ENCODE peak calls at places on chromosomes 11 and 22, in six cellular contexts. Z is GM23248, A is aorta, V is IMR-90, B is left ventricle myocardium inferior, H is right lobe of liver. D is an unnamed sample.

GRCh38 chr11:110728476-110728875 is 16.2 kb upstream of the ARHGAP20 start:
- DNase-seq in Z (peak; percentile 65), A (no peak), V (no peak), B (no peak), H (no peak), D (no peak)

GRCh38 chr22:22836635-22837034 is 51.0 kb upstream of the IGLL5 start:
- DNase-seq in Z (peak; percentile 19), A (no peak), V (no peak), B (no peak), H (no peak), D (no peak)

GRCh38 chr11:116110802-116111201 is 606.6 kb upstream of the CADM1 start:
- DNase-seq in Z (no peak), A (no peak), V (no peak), B (no peak), H (no peak), D (no peak)

GRCh38 chr11:98531576-98531975 is 489.2 kb upstream of the CNTN5 start:
- DNase-seq in Z (no peak), A (no peak), V (no peak), B (no peak), H (no peak), D (no peak)

GRCh38 chr22:37309221-37310074 is 27.1 kb downstream of the CYTH4 start:
- DNase-seq in Z (no peak), A (no peak), V (no peak), B (no peak), H (no peak), D (peak; percentile 67)

GRCh38 chr11:68798221-68798813 is 43.4 kb downstream of the CPT1A start:
- DNase-seq in Z (peak; percentile 32), A (no peak), V (no peak), B (no peak), H (peak; percentile 34), D (peak; percentile 26)

GRCh38 chr22:25542720-25543402 is 21.6 kb upstream of the GRK3 start:
- DNase-seq in Z (no peak), A (no peak), V (no peak), B (no peak), H (no peak), D (no peak)

GRCh38 chr11:66609951-66610617 is 6.3 kb upstream of the RBM14 start:
- DNase-seq in Z (no peak), A (no peak), V (no peak), B (no peak), H (no peak), D (no peak)

GRCh38 chr11:117091753-117092477 is 6.3 kb downstream of the SIK3 start:
- DNase-seq in Z (no peak), A (no peak), V (no peak), B (no peak), H (no peak), D (no peak)

GRCh38 chr22:32378703-32379272 is 21.1 kb downstream of the RFPL3 start:
- DNase-seq in Z (peak; percentile 35), A (no peak), V (peak; percentile 18), B (no peak), H (no peak), D (no peak)

GRCh38 chr22:18076060-18076497 is 1.7 kb upstream of the PEX26 start:
- DNase-seq in Z (peak; percentile 92), A (peak; percentile 67), V (peak; percentile 91), B (no peak), H (peak; percentile 62), D (peak; percentile 70)

GRCh38 chr11:8577791-8578581 is 16.0 kb downstream of the STK33 start:
- DNase-seq in Z (peak; percentile 56), A (no peak), V (peak; percentile 43), B (no peak), H (no peak), D (no peak)

GRCh38 chr11:13380731-13381130 is 82.3 kb downstream of the BTBD10 start:
- DNase-seq in Z (no peak), A (no peak), V (no peak), B (no peak), H (no peak), D (no peak)

GRCh38 chr22:37848587-37849088 is 581 bp upstream of the EIF3L start:
- DNase-seq in Z (peak; percentile 76), A (no peak), V (peak; percentile 16), B (no peak), H (no peak), D (no peak)

GRCh38 chr11:9752091-9752490 is 88.2 kb downstream of the SWAP70 start:
- DNase-seq in Z (peak; percentile 27), A (no peak), V (peak; percentile 48), B (peak; percentile 51), H (no peak), D (no peak)
- H3K4me1 ChIP-seq in Z (peaks cover 45% of the 10 kb centered on the region), A (no peaks in the 10 kb centered on the region), V (peaks cover 28% of the 10 kb centered on the region), B (peaks cover 61% of the 10 kb centered on the region), H (no peaks in the 10 kb centered on the region), D (no peaks in the 10 kb centered on the region)

DNA sequence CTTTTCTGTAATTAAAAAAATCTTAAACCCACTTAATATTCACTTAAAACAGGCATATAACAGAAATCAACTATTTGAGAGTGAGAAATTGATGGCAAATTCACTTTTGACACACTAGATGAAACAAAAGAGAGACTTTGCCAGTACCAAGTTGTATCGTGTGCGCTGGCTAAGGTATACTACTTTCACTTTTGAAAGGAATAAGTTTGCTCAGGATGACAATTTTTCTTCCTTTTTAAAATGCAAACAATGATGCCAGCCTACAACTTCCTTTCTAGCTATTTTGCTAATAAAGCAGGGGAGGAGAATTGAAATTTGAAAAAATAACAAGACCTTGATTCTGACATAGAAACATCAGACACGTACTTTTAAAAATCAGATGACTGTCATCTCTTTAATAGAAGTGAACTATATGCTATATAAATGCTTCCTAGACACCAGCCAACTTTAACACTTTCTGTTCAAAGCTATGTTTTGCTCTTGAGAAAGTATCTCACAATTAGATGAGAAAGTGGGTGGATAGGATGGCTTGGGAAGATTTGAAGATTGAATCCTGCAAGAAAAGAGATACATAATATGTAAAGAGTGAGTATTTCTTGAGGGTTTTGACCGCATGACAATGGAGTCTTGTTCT is 41.6 kb upstream of the BLID start:
- DNase-seq in Z (peak; percentile 55), A (no peak), V (no peak), B (no peak), H (no peak), D (no peak)
- H3K4me3 ChIP-seq in Z (peak overlapping the region; percentile 60), A (peak overlapping the region; percentile 98), V (peak overlapping the region; percentile 12), B (peak overlapping the region; percentile 47), H (no peak overlapping the region), D (no peak overlapping the region)

DNA sequence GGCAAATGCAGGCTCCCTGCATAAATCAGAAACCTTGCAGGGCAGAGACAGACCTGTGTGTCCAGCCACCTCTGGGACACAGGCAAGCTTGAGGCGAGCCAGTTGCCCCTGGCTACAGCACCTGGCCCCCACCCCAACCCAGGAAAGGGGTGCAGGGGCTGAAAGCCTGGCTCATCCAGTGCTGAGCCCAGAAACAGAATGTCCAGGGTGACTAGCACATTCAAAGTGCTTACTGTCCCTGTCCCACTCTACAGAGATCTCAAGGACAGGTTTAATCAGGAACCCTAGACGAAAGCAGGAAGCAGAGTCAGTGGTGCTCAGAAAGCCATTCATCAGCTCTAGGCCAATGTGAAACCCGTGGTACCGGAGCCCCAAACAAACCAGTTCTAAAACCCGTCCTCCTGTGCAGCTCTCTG is 31.9 kb downstream of the PLEKHA7 start:
- DNase-seq in Z (no peak), A (no peak), V (no peak), B (no peak), H (no peak), D (no peak)
- H3K27ac ChIP-seq in Z (no peak overlapping the region), A (no peak overlapping the region), V (no peak overlapping the region), B (peak overlapping the region; percentile 57), H (no peak overlapping the region), D (no peak overlapping the region)

DNA sequence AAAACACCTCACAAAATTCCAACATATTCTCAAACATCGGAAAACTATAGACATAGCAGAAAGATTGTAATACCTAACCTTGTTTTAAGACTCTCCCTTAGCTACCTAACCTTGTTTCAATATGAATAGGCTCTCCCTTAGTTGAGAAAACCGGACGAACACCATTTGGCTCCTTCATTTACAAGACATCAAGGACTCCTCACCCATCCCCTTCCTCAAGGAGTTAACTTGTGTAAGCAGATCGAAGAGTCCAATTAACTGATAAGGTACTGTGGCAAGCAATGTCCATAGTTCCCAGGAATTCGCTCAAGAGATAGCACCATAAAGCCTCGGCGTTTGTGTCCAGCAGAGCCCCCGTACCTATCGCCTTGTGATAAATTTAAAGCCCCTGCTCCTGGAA is 4.6 kb upstream of the ACRV1 start:
- DNase-seq in Z (no peak), A (no peak), V (no peak), B (no peak), H (no peak), D (no peak)
- H3K4me1 ChIP-seq in Z (no peaks in the 10 kb centered on the region), A (no peaks in the 10 kb centered on the region), V (no peaks in the 10 kb centered on the region), B (no peaks in the 10 kb centered on the region), H (no peaks in the 10 kb centered on the region), D (no peaks in the 10 kb centered on the region)

DNA sequence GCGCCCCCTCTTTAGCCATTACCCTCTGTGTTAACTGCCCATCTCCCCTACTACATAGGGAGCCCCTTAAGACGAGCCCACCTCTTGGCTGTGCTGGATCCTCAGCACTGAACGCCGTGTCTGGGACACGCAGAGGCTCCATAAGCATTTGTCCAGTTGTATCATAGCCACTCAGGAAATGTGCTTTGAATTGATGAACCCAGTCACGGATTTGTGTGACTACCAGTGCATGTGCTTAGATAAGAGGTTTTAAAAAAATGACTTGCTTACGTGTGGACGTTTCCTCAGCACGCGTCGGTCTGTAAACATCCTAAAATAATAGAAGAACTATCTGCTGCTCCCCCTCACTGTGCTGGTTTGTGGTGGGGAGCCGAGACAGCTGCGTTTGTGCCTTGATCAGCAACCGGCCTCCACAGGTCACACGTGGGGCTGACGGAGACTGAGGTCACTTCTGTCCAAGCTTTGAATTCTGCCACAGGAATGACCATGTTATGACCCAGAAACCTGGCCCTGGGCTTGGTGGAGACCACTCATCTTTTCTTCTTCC is 4.2 kb downstream of the MICAL2 start:
- DNase-seq in Z (no peak), A (peak; percentile 68), V (peak; percentile 98), B (no peak), H (no peak), D (no peak)
- H3K4me3 ChIP-seq in Z (no peak overlapping the region), A (peak overlapping the region; percentile 2), V (no peak overlapping the region), B (no peak overlapping the region), H (no peak overlapping the region), D (no peak overlapping the region)